ENCODE peak calls at places on chromosomes 1 and 21, in six cellular contexts. One of them, this sample, is unnamed. For H3K4me1, the result is how much of the 10 kb centered on the place peaks cover.

GRCh38 chr1:192807221-192807967 is 1.4 kb upstream of the RGS2 start:
- DNase-seq in right cardiac atrium: no peak
- DNase-seq in suprapubic skin: no peak
- DNase-seq in IMR-90: peak
- DNase-seq in heart left ventricle: no peak
- DNase-seq in tibial artery: no peak
- DNase-seq in this sample: no peak

GRCh38 chr1:37858931-37859506 is 373 bp downstream of the MTF1 start:
- DNase-seq in right cardiac atrium: no peak
- DNase-seq in suprapubic skin: no peak
- DNase-seq in IMR-90: peak
- DNase-seq in heart left ventricle: no peak
- DNase-seq in tibial artery: no peak
- DNase-seq in this sample: no peak

GRCh38 chr1:242211254-242212022 is 212.5 kb upstream of the MAP1LC3C start:
- DNase-seq in right cardiac atrium: no peak
- DNase-seq in suprapubic skin: no peak
- DNase-seq in IMR-90: no peak
- DNase-seq in heart left ventricle: no peak
- DNase-seq in tibial artery: no peak
- DNase-seq in this sample: no peak

GRCh38 chr1:151539321-151540020 is 638 bp upstream of the TUFT1 start:
- DNase-seq in right cardiac atrium: peak
- DNase-seq in suprapubic skin: peak
- DNase-seq in IMR-90: peak
- DNase-seq in heart left ventricle: peak
- DNase-seq in tibial artery: peak
- DNase-seq in this sample: peak

GRCh38 chr1:243984788-243985187 is 66.3 kb upstream of the ZBTB18 start:
- DNase-seq in right cardiac atrium: no peak
- DNase-seq in suprapubic skin: no peak
- DNase-seq in IMR-90: no peak
- DNase-seq in heart left ventricle: no peak
- DNase-seq in tibial artery: no peak
- DNase-seq in this sample: no peak

GRCh38 chr1:30718636-30719405 is 4.6 kb downstream of the MATN1 start:
- DNase-seq in right cardiac atrium: peak
- DNase-seq in suprapubic skin: peak
- DNase-seq in IMR-90: peak
- DNase-seq in heart left ventricle: peak
- DNase-seq in tibial artery: peak
- DNase-seq in this sample: peak

GRCh38 chr21:44702111-44702972 is 5.4 kb downstream of the KRTAP10-12 start:
- DNase-seq in right cardiac atrium: no peak
- DNase-seq in suprapubic skin: no peak
- DNase-seq in IMR-90: no peak
- DNase-seq in heart left ventricle: no peak
- DNase-seq in tibial artery: no peak
- DNase-seq in this sample: no peak

GRCh38 chr1:186236921-186237320 is 138.1 kb downstream of the TPR start:
- DNase-seq in right cardiac atrium: no peak
- DNase-seq in suprapubic skin: no peak
- DNase-seq in IMR-90: peak
- DNase-seq in heart left ventricle: no peak
- DNase-seq in tibial artery: no peak
- DNase-seq in this sample: no peak

GRCh38 chr1:23402286-23403037 is 22.1 kb downstream of the TCEA3 start:
- DNase-seq in right cardiac atrium: no peak
- DNase-seq in suprapubic skin: no peak
- DNase-seq in IMR-90: no peak
- DNase-seq in heart left ventricle: no peak
- DNase-seq in tibial artery: no peak
- DNase-seq in this sample: no peak

GRCh38 chr1:246181244-246181643 is 325.8 kb downstream of the SMYD3 start:
- DNase-seq in right cardiac atrium: no peak
- DNase-seq in suprapubic skin: no peak
- DNase-seq in IMR-90: peak
- DNase-seq in heart left ventricle: no peak
- DNase-seq in tibial artery: no peak
- DNase-seq in this sample: no peak

GRCh38 chr1:47434051-47434842 is 3.6 kb upstream of the FOXD2 start:
- DNase-seq in right cardiac atrium: peak
- DNase-seq in suprapubic skin: no peak
- DNase-seq in IMR-90: peak
- DNase-seq in heart left ventricle: peak
- DNase-seq in tibial artery: peak
- DNase-seq in this sample: peak

GRCh38 chr1:33167650-33168447 is 14.0 kb downstream of the TRIM62 start:
- DNase-seq in right cardiac atrium: no peak
- DNase-seq in suprapubic skin: no peak
- DNase-seq in IMR-90: no peak
- DNase-seq in heart left ventricle: no peak
- DNase-seq in tibial artery: no peak
- DNase-seq in this sample: no peak

GRCh38 chr1:234660536-234661133 is 50.7 kb upstream of the IRF2BP2 start:
- DNase-seq in right cardiac atrium: no peak
- DNase-seq in suprapubic skin: no peak
- DNase-seq in IMR-90: no peak
- DNase-seq in heart left ventricle: no peak
- DNase-seq in tibial artery: no peak
- DNase-seq in this sample: no peak

GRCh38 chr1:168466703-168467081 is 77.1 kb downstream of the XCL2 start:
- DNase-seq in right cardiac atrium: no peak
- DNase-seq in suprapubic skin: no peak
- DNase-seq in IMR-90: no peak
- DNase-seq in heart left ventricle: no peak
- DNase-seq in tibial artery: no peak
- DNase-seq in this sample: no peak

GRCh38 chr1:32082022-32082421 is 9.3 kb downstream of the TMEM39B start:
- DNase-seq in right cardiac atrium: no peak
- DNase-seq in suprapubic skin: no peak
- DNase-seq in IMR-90: no peak
- DNase-seq in heart left ventricle: no peak
- DNase-seq in tibial artery: no peak
- DNase-seq in this sample: no peak

GRCh38 chr1:230073371-230074035 is 6.5 kb downstream of the GALNT2 start:
- DNase-seq in right cardiac atrium: peak
- DNase-seq in suprapubic skin: no peak
- DNase-seq in IMR-90: peak
- DNase-seq in heart left ventricle: no peak
- DNase-seq in tibial artery: no peak
- DNase-seq in this sample: no peak

GRCh38 chr21:46459356-46460112 is 843 bp downstream of the DIP2A start:
- DNase-seq in right cardiac atrium: peak
- DNase-seq in suprapubic skin: peak
- DNase-seq in IMR-90: peak
- DNase-seq in heart left ventricle: peak
- DNase-seq in tibial artery: peak
- DNase-seq in this sample: peak

GRCh38 chr21:40512590-40512989 is 334.4 kb downstream of the DSCAM start:
- DNase-seq in right cardiac atrium: no peak
- DNase-seq in suprapubic skin: no peak
- DNase-seq in IMR-90: no peak
- DNase-seq in heart left ventricle: no peak
- DNase-seq in tibial artery: no peak
- DNase-seq in this sample: no peak

GRCh38 chr21:34599534-34600101 is 15.3 kb downstream of the RCAN1 start:
- DNase-seq in right cardiac atrium: no peak
- DNase-seq in suprapubic skin: no peak
- DNase-seq in IMR-90: no peak
- DNase-seq in heart left ventricle: no peak
- DNase-seq in tibial artery: no peak
- DNase-seq in this sample: no peak

GRCh38 chr1:212557739-212558664 is 50.6 kb upstream of the ATF3 start:
- DNase-seq in right cardiac atrium: peak
- DNase-seq in suprapubic skin: no peak
- DNase-seq in IMR-90: peak
- DNase-seq in heart left ventricle: peak
- DNase-seq in tibial artery: peak
- DNase-seq in this sample: peak

GRCh38 chr1:1204998-1205768 is 1.2 kb downstream of the TNFRSF18 start:
- DNase-seq in right cardiac atrium: peak
- DNase-seq in suprapubic skin: no peak
- DNase-seq in IMR-90: no peak
- DNase-seq in heart left ventricle: no peak
- DNase-seq in tibial artery: no peak
- DNase-seq in this sample: no peak

GRCh38 chr1:214264196-214264595 is 16.8 kb upstream of the SMYD2 start:
- DNase-seq in right cardiac atrium: no peak
- DNase-seq in suprapubic skin: no peak
- DNase-seq in IMR-90: no peak
- DNase-seq in heart left ventricle: no peak
- DNase-seq in tibial artery: no peak
- DNase-seq in this sample: no peak

GRCh38 chr1:153597206-153597605 is 15.7 kb downstream of the S100A16 start:
- DNase-seq in right cardiac atrium: no peak
- DNase-seq in suprapubic skin: no peak
- DNase-seq in IMR-90: peak
- DNase-seq in heart left ventricle: no peak
- DNase-seq in tibial artery: no peak
- DNase-seq in this sample: no peak

GRCh38 chr1:174022976-174023277 is 770 bp upstream of the RC3H1 start:
- DNase-seq in right cardiac atrium: no peak
- DNase-seq in suprapubic skin: no peak
- DNase-seq in IMR-90: no peak
- DNase-seq in heart left ventricle: no peak
- DNase-seq in tibial artery: no peak
- DNase-seq in this sample: no peak

GRCh38 chr1:174017231-174017970 is 4.8 kb downstream of the RC3H1 start:
- DNase-seq in right cardiac atrium: no peak
- DNase-seq in suprapubic skin: no peak
- DNase-seq in IMR-90: peak
- DNase-seq in heart left ventricle: no peak
- DNase-seq in tibial artery: no peak
- DNase-seq in this sample: no peak

GRCh38 chr1:174022080-174022975 is at the start of gene RC3H1:
- DNase-seq in right cardiac atrium: peak
- DNase-seq in suprapubic skin: peak
- DNase-seq in IMR-90: peak
- DNase-seq in heart left ventricle: peak
- DNase-seq in tibial artery: peak
- DNase-seq in this sample: peak

GRCh38 chr1:174021611-174022079 is 512 bp downstream of the RC3H1 start:
- DNase-seq in right cardiac atrium: peak
- DNase-seq in suprapubic skin: peak
- DNase-seq in IMR-90: peak
- DNase-seq in heart left ventricle: peak
- DNase-seq in tibial artery: peak
- DNase-seq in this sample: peak

GRCh38 chr1:174018565-174018964 is 3.6 kb downstream of the RC3H1 start:
- DNase-seq in right cardiac atrium: no peak
- DNase-seq in suprapubic skin: no peak
- DNase-seq in IMR-90: no peak
- DNase-seq in heart left ventricle: no peak
- DNase-seq in tibial artery: no peak
- DNase-seq in this sample: no peak
- H3K4me1 ChIP-seq in right cardiac atrium: under half
- H3K4me1 ChIP-seq in suprapubic skin: half or more
- H3K4me1 ChIP-seq in IMR-90: under half
- H3K4me1 ChIP-seq in heart left ventricle: half or more
- H3K4me1 ChIP-seq in tibial artery: half or more
- H3K4me1 ChIP-seq in this sample: under half

GRCh38 chr1:64917328-64917861 is 49.0 kb downstream of the JAK1 start:
- DNase-seq in right cardiac atrium: peak
- DNase-seq in suprapubic skin: peak
- DNase-seq in IMR-90: peak
- DNase-seq in heart left ventricle: peak
- DNase-seq in tibial artery: peak
- DNase-seq in this sample: peak
- H3K4me1 ChIP-seq in right cardiac atrium: under half
- H3K4me1 ChIP-seq in suprapubic skin: half or more
- H3K4me1 ChIP-seq in IMR-90: under half
- H3K4me1 ChIP-seq in heart left ventricle: half or more
- H3K4me1 ChIP-seq in tibial artery: half or more
- H3K4me1 ChIP-seq in this sample: half or more

DNA sequence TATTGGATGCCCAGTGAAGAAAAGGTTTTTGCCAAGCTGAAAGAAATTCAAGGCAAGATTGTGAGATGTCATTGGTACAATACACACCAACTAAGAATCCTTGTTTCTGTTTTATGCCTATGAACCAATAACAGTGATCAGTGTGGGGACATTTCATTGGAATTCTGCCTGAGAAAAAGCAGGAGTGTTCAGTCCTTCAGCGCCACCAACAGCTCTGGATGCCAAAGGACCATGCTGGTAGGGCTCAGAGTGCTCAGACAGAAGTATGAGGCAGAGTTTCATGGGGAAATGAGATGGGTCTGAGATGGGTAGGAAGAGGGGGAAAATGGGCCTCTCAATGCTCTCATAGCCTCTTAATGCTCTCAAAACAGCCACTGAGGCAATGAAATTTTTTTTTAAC is 56.5 kb downstream of the GABPA start:
- DNase-seq in right cardiac atrium: no peak
- DNase-seq in suprapubic skin: no peak
- DNase-seq in IMR-90: no peak
- DNase-seq in heart left ventricle: no peak
- DNase-seq in tibial artery: no peak
- DNase-seq in this sample: no peak
- H3K4me1 ChIP-seq in right cardiac atrium: under half
- H3K4me1 ChIP-seq in suprapubic skin: under half
- H3K4me1 ChIP-seq in IMR-90: under half
- H3K4me1 ChIP-seq in heart left ventricle: under half
- H3K4me1 ChIP-seq in tibial artery: under half
- H3K4me1 ChIP-seq in this sample: under half

GRCh38 chr1:66343569-66344325 is 190.2 kb upstream of the SGIP1 start:
- DNase-seq in right cardiac atrium: no peak
- DNase-seq in suprapubic skin: no peak
- DNase-seq in IMR-90: peak
- DNase-seq in heart left ventricle: no peak
- DNase-seq in tibial artery: no peak
- DNase-seq in this sample: no peak
- H3K4me1 ChIP-seq in right cardiac atrium: under half
- H3K4me1 ChIP-seq in suprapubic skin: under half
- H3K4me1 ChIP-seq in IMR-90: under half
- H3K4me1 ChIP-seq in heart left ventricle: under half
- H3K4me1 ChIP-seq in tibial artery: half or more
- H3K4me1 ChIP-seq in this sample: half or more

GRCh38 chr1:15259608-15260007 is 12.6 kb downstream of the FHAD1 start:
- DNase-seq in right cardiac atrium: no peak
- DNase-seq in suprapubic skin: no peak
- DNase-seq in IMR-90: no peak
- DNase-seq in heart left ventricle: no peak
- DNase-seq in tibial artery: no peak
- DNase-seq in this sample: no peak

GRCh38 chr1:15258828-15259588 is 12.0 kb downstream of the FHAD1 start:
- DNase-seq in right cardiac atrium: no peak
- DNase-seq in suprapubic skin: no peak
- DNase-seq in IMR-90: no peak
- DNase-seq in heart left ventricle: no peak
- DNase-seq in tibial artery: no peak
- DNase-seq in this sample: no peak

GRCh38 chr1:15261155-15262002 is 14.4 kb downstream of the FHAD1 start:
- DNase-seq in right cardiac atrium: peak
- DNase-seq in suprapubic skin: peak
- DNase-seq in IMR-90: no peak
- DNase-seq in heart left ventricle: peak
- DNase-seq in tibial artery: peak
- DNase-seq in this sample: no peak

GRCh38 chr1:15262003-15262377 is 15.0 kb downstream of the FHAD1 start:
- DNase-seq in right cardiac atrium: no peak
- DNase-seq in suprapubic skin: no peak
- DNase-seq in IMR-90: no peak
- DNase-seq in heart left ventricle: no peak
- DNase-seq in tibial artery: no peak
- DNase-seq in this sample: no peak

GRCh38 chr1:15260418-15261154 is 13.6 kb downstream of the FHAD1 start:
- DNase-seq in right cardiac atrium: no peak
- DNase-seq in suprapubic skin: no peak
- DNase-seq in IMR-90: peak
- DNase-seq in heart left ventricle: no peak
- DNase-seq in tibial artery: no peak
- DNase-seq in this sample: no peak
- H3K4me1 ChIP-seq in right cardiac atrium: under half
- H3K4me1 ChIP-seq in suprapubic skin: under half
- H3K4me1 ChIP-seq in IMR-90: under half
- H3K4me1 ChIP-seq in heart left ventricle: under half
- H3K4me1 ChIP-seq in tibial artery: under half
- H3K4me1 ChIP-seq in this sample: under half

This sample was measured in heart right ventricle.